ENCODE peak calls at places on chromosomes 12 and 14, in eight cellular contexts. I is testis; P is stimulated activated CD4-positive, alpha-beta T cell treated with anti-CD3 and anti-CD28 coated beads, Interleukin-2, amount 100 ng/mL, for 48 hours; S is activated T-cell treated with anti-CD3 and anti-CD28 coated beads for 1 hour; F is brain microvascular endothelial cell; T is Kasumi-1; Y is cardiac fibroblast; W is activated naive CD4-positive, alpha-beta T cell treated with Interleukin-2 at 50 U/mL for 16 hours. L is an unnamed sample.

GRCh38 chr12:129716825-129717224 is 187.0 kb downstream of the TMEM132D start:
- DNase-seq in W (no peak), S (no peak), F (no peak), Y (no peak), P (no peak), T (no peak), I (no peak), L (no peak)

GRCh38 chr12:42129595-42130204 is 15.0 kb downstream of the GXYLT1 start:
- DNase-seq in W (no peak), T (peak), F (peak), S (no peak), P (no peak), Y (peak), I (peak), L (no peak)

GRCh38 chr14:53152909-53153701 is at the start of gene DDHD1:
- DNase-seq in Y (peak), W (peak), S (peak), T (peak), P (peak), F (peak), I (peak), L (peak)

GRCh38 chr14:65169351-65169750 is 67.0 kb upstream of the MAX start:
- DNase-seq in P (no peak), Y (peak), S (no peak), F (peak), W (no peak), T (no peak), I (no peak), L (no peak)

GRCh38 chr12:53070901-53071492 is 8.2 kb downstream of the SPRYD3 start:
- DNase-seq in S (no peak), F (no peak), W (no peak), P (no peak), Y (no peak), T (no peak), I (no peak), L (no peak)

GRCh38 chr12:47073951-47074350 is 5.5 kb upstream of the PCED1B start:
- DNase-seq in S (no peak), F (no peak), I (no peak), Y (no peak), P (no peak), W (no peak), T (no peak), L (no peak)

GRCh38 chr14:103103461-103104388 is 9.2 kb downstream of the EXOC3L4 start:
- DNase-seq in P (no peak), W (no peak), T (peak), S (no peak), I (no peak), Y (peak), F (no peak), L (no peak)

GRCh38 chr14:43116341-43116740 is 1390.7 kb downstream of the FSCB start:
- DNase-seq in W (no peak), T (no peak), F (no peak), Y (no peak), S (no peak), P (no peak), I (no peak), L (no peak)

GRCh38 chr12:122265433-122265832 is 861 bp downstream of the VPS33A start:
- DNase-seq in W (no peak), Y (no peak), F (no peak), P (no peak), S (no peak), T (no peak), I (no peak), L (no peak)

GRCh38 chr12:69755302-69755701 is 16.6 kb downstream of the RAB3IP start:
- DNase-seq in I (no peak), P (no peak), F (no peak), W (no peak), T (no peak), S (no peak), Y (no peak), L (no peak)

GRCh38 chr12:78726854-78727253 is 137.7 kb upstream of the SYT1 start:
- DNase-seq in P (no peak), I (no peak), W (no peak), F (no peak), Y (no peak), T (no peak), S (no peak), L (no peak)

GRCh38 chr14:99378782-99379214 is 101.9 kb downstream of the SETD3 start:
- DNase-seq in S (no peak), T (no peak), I (no peak), W (no peak), F (peak), P (no peak), Y (peak), L (no peak)

GRCh38 chr14:20707622-20708021 is 19.1 kb downstream of the ANG start:
- DNase-seq in F (no peak), P (no peak), T (no peak), W (no peak), S (no peak), Y (peak), I (no peak), L (no peak)

GRCh38 chr12:3668479-3669165 is 84.3 kb downstream of the CRACR2A start:
- DNase-seq in F (no peak), S (no peak), Y (no peak), T (no peak), W (no peak), I (no peak), P (no peak), L (no peak)

GRCh38 chr14:99314623-99315022 is 42.6 kb upstream of the BCL11B start:
- DNase-seq in S (no peak), F (no peak), Y (no peak), T (no peak), I (no peak), P (no peak), W (no peak), L (no peak)

GRCh38 chr14:72894623-72895378 is 900 bp upstream of the DPF3 start:
- DNase-seq in Y (peak), S (no peak), F (no peak), I (peak), W (no peak), P (no peak), T (no peak), L (no peak)

GRCh38 chr12:117228239-117228638 is 38.0 kb upstream of the FBXO21 start:
- DNase-seq in S (no peak), F (peak), I (no peak), W (no peak), Y (peak), P (no peak), T (no peak), L (no peak)

GRCh38 chr12:24387381-24387780 is 437.9 kb upstream of the SOX5 start:
- DNase-seq in S (no peak), Y (no peak), W (no peak), F (no peak), I (no peak), T (no peak), P (no peak), L (no peak)

GRCh38 chr14:88040141-88040540 is 35.2 kb downstream of the GPR65 start:
- DNase-seq in S (no peak), Y (no peak), P (no peak), I (no peak), T (no peak), W (no peak), F (no peak), L (no peak)

GRCh38 chr14:75369506-75369905 is 58.3 kb upstream of the JDP2 start:
- DNase-seq in W (no peak), Y (no peak), P (no peak), S (no peak), F (no peak), I (no peak), T (no peak), L (no peak)

GRCh38 chr14:61517861-61518802 is 177.2 kb upstream of the HIF1A start:
- DNase-seq in Y (no peak), T (no peak), W (no peak), S (no peak), P (no peak), F (no peak), I (no peak), L (no peak)

GRCh38 chr14:70448633-70449032 is 3.3 kb upstream of the ADAM21 start:
- DNase-seq in P (no peak), S (no peak), F (peak), Y (peak), T (no peak), W (no peak), I (no peak), L (no peak)

L was measured in T-helper 9 cell.